ENCODE peak calls at places on chromosomes 6 and 20, in four cellular contexts. J, O, P and Z are unnamed samples.

GRCh38 chr20:25579081-25579770 is 6.1 kb downstream of the NINL start:
- DNase-seq in J (no peak), P (no peak), O (no peak), Z (no peak)

GRCh38 chr20:22802296-22802695 is 217.9 kb upstream of the FOXA2 start:
- DNase-seq in J (no peak), O (no peak), P (no peak), Z (no peak)

GRCh38 chr6:13284646-13285045 is 43.7 kb downstream of the TBC1D7 start:
- DNase-seq in P (no peak), O (no peak), J (no peak), Z (no peak)

GRCh38 chr20:43669332-43669731 is 2.4 kb downstream of the MYBL2 start:
- DNase-seq in J (no peak), P (no peak), O (no peak), Z (no peak)

GRCh38 chr6:1439349-1439748 is 50.0 kb downstream of the FOXF2 start:
- DNase-seq in O (no peak), P (no peak), J (no peak), Z (no peak)

GRCh38 chr6:7201732-7202541 is 94.2 kb downstream of the RREB1 start:
- DNase-seq in O (peak; percentile 56), J (no peak), P (no peak), Z (peak; percentile 87)

GRCh38 chr6:166439366-166440091 is 56.8 kb upstream of the MPC1 start:
- DNase-seq in J (no peak), O (no peak), P (no peak), Z (no peak)

GRCh38 chr6:42190784-42191183 is 4.0 kb downstream of the GUCA1B start:
- DNase-seq in O (no peak), P (no peak), J (no peak), Z (no peak)

GRCh38 chr6:38262041-38262440 is 377.7 kb downstream of the BTBD9 start:
- DNase-seq in O (no peak), J (no peak), P (no peak), Z (no peak)

GRCh38 chr6:154754152-154754551 is 20.9 kb downstream of the SCAF8 start:
- DNase-seq in J (no peak), P (no peak), O (no peak), Z (no peak)

GRCh38 chr6:20717743-20718142 is 183.5 kb downstream of the CDKAL1 start:
- DNase-seq in O (no peak), P (no peak), J (no peak), Z (no peak)

GRCh38 chr6:155188707-155189496 is 74.9 kb upstream of the CLDN20 start:
- DNase-seq in P (no peak), J (no peak), O (no peak), Z (no peak)